ENCODE peak calls at places on chromosomes 7 and 10, in eight cellular contexts. P, D, C, R, O, M, N and K are unnamed samples.

GRCh38 chr10:103845983-103846382 is 9.4 kb downstream of the SH3PXD2A start:
- DNase-seq in R (no peak), M (no peak), P (peak; percentile 70), D (no peak), O (no peak), C (no peak), N (no peak), K (peak; percentile 31)

GRCh38 chr10:88227342-88228018 is 355.6 kb downstream of the RNLS start:
- DNase-seq in M (peak; percentile 48), N (peak; percentile 28), R (peak; percentile 92), D (no peak), P (no peak), O (no peak), C (peak; percentile 22), K (no peak)

GRCh38 chr7:123797673-123798526 is 47.1 kb upstream of the HYAL4 start:
- DNase-seq in N (peak; percentile 94), M (no peak), D (no peak), P (peak; percentile 17), C (no peak), O (no peak), R (peak; percentile 59), K (no peak)

GRCh38 chr10:129626801-129627434 is 159.9 kb downstream of the MGMT start:
- DNase-seq in P (no peak), R (no peak), D (no peak), M (no peak), C (no peak), N (no peak), O (peak; percentile 33), K (no peak)

GRCh38 chr7:2157473-2158279 is 75.1 kb downstream of the MAD1L1 start:
- DNase-seq in D (peak; percentile 69), M (peak; percentile 69), C (no peak), P (peak; percentile 38), R (peak; percentile 85), N (peak; percentile 98), O (no peak), K (no peak)

GRCh38 chr10:86946215-86947170 is 10.9 kb downstream of the MMRN2 start:
- DNase-seq in O (peak; percentile 72), P (no peak), C (peak; percentile 50), N (no peak), R (no peak), M (no peak), D (no peak), K (no peak)

GRCh38 chr7:68943786-68944185 is 654.5 kb upstream of the AUTS2 start:
- DNase-seq in D (no peak), M (no peak), R (no peak), N (no peak), O (no peak), P (no peak), C (no peak), K (no peak)

GRCh38 chr7:128908750-128909385 is 1.6 kb downstream of the KCP start:
- DNase-seq in D (no peak), N (no peak), M (no peak), P (no peak), O (peak; percentile 65), R (no peak), C (no peak), K (no peak)

GRCh38 chr10:95273393-95274312 is 17.1 kb downstream of the PDLIM1 start:
- DNase-seq in O (no peak), R (peak; percentile 82), C (no peak), P (no peak), D (no peak), N (peak; percentile 81), M (no peak), K (no peak)

GRCh38 chr7:43668035-43668434 is 61.3 kb downstream of the COA1 start:
- DNase-seq in O (no peak), M (no peak), R (no peak), D (no peak), P (no peak), C (no peak), N (no peak), K (no peak)

GRCh38 chr10:131657985-131658330 is 242.8 kb upstream of the PPP2R2D start:
- DNase-seq in M (no peak), P (no peak), N (no peak), D (no peak), C (no peak), O (no peak), R (no peak), K (no peak)

GRCh38 chr10:101215397-101216206 is 13.7 kb downstream of the LBX1 start:
- DNase-seq in P (no peak), M (no peak), O (no peak), C (no peak), N (no peak), R (no peak), D (no peak), K (no peak)

GRCh38 chr7:136102881-136103280 is 125.7 kb upstream of the MTPN start:
- DNase-seq in R (no peak), N (no peak), P (no peak), M (no peak), D (no peak), C (no peak), O (no peak), K (no peak)

GRCh38 chr7:112509390-112509789 is 28.6 kb downstream of the LSMEM1 start:
- DNase-seq in R (no peak), O (no peak), N (no peak), D (no peak), M (no peak), C (no peak), P (no peak), K (no peak)

GRCh38 chr10:132580157-132580556 is 42.6 kb downstream of the INPP5A start:
- DNase-seq in C (no peak), N (no peak), P (no peak), M (no peak), O (no peak), D (no peak), R (no peak), K (no peak)

GRCh38 chr7:36630112-36630650 is 94.1 kb downstream of the AOAH start:
- DNase-seq in M (no peak), C (no peak), P (no peak), D (no peak), O (no peak), N (no peak), R (no peak), K (no peak)

GRCh38 chr7:36623247-36623646 is 101.0 kb downstream of the AOAH start:
- DNase-seq in O (no peak), P (no peak), N (no peak), R (no peak), D (no peak), C (no peak), M (no peak), K (no peak)

GRCh38 chr7:36620166-36620708 is 104.1 kb downstream of the AOAH start:
- DNase-seq in N (no peak), R (no peak), C (no peak), D (no peak), P (no peak), O (no peak), M (no peak), K (no peak)

GRCh38 chr7:36627836-36628235 is 96.5 kb downstream of the AOAH start:
- DNase-seq in C (no peak), M (no peak), O (no peak), R (no peak), N (no peak), D (no peak), P (no peak), K (no peak)

GRCh38 chr7:36625247-36625646 is 99.0 kb downstream of the AOAH start:
- DNase-seq in R (no peak), C (no peak), O (no peak), N (no peak), D (no peak), P (no peak), M (no peak), K (no peak)
- H3K27ac ChIP-seq in R (no peak overlapping the region), C (no peak overlapping the region), O (no peak overlapping the region), N (no peak overlapping the region), D (no peak overlapping the region), P (no peak overlapping the region), M (no peak overlapping the region), K (no peak overlapping the region)

GRCh38 chr10:11034762-11035161 is 17.1 kb downstream of the CELF2 start:
- DNase-seq in O (no peak), D (no peak), C (no peak), M (no peak), R (no peak), P (no peak), N (no peak), K (no peak)

GRCh38 chr10:11042375-11042774 is 24.7 kb downstream of the CELF2 start:
- DNase-seq in N (peak; percentile 6), O (no peak), C (no peak), P (no peak), R (peak; percentile 53), D (no peak), M (no peak), K (no peak)

GRCh38 chr10:11035318-11035920 is 17.7 kb downstream of the CELF2 start:
- DNase-seq in O (no peak), R (peak; percentile 89), N (peak; percentile 80), M (no peak), P (no peak), C (no peak), D (no peak), K (no peak)

GRCh38 chr10:11036424-11037011 is 18.8 kb downstream of the CELF2 start:
- DNase-seq in D (no peak), N (peak; percentile 29), R (peak; percentile 83), O (no peak), P (no peak), C (peak; percentile 55), M (peak; percentile 74), K (no peak)
- TF ChIP-seq CTCF in D (peak; percentile 49), N (peak; percentile 71), R (peak; percentile 76), O (no peak), P (peak; percentile 73), C (peak; percentile 64), M (peak; percentile 54), K (no peak)

GRCh38 chr7:159016591-159016990 is 128.1 kb downstream of the VIPR2 start:
- DNase-seq in C (no peak), D (no peak), M (no peak), R (no peak), P (no peak), O (no peak), N (no peak), K (no peak)

GRCh38 chr7:159013825-159014289 is 130.8 kb downstream of the VIPR2 start:
- DNase-seq in N (no peak), P (no peak), C (no peak), R (no peak), M (no peak), D (no peak), O (no peak), K (no peak)

GRCh38 chr7:159014297-159015062 is 130.2 kb downstream of the VIPR2 start:
- DNase-seq in P (no peak), R (no peak), O (no peak), N (no peak), D (no peak), C (no peak), M (no peak), K (no peak)

GRCh38 chr7:159015894-159016410 is 128.7 kb downstream of the VIPR2 start:
- DNase-seq in O (no peak), C (no peak), M (no peak), P (no peak), R (no peak), N (no peak), D (no peak), K (no peak)

GRCh38 chr7:159015081-159015893 is 129.4 kb downstream of the VIPR2 start:
- DNase-seq in R (peak; percentile 5), D (peak; percentile 68), O (peak; percentile 94), N (no peak), C (no peak), M (peak; percentile 76), P (no peak), K (no peak)
- H3K27ac ChIP-seq in R (no peak overlapping the region), D (no peak overlapping the region), O (peak overlapping the region; percentile 95), N (no peak overlapping the region), C (no peak overlapping the region), M (peak overlapping the region; percentile 59), P (no peak overlapping the region), K (no peak overlapping the region)

GRCh38 chr7:91031757-91032156 is 232.5 kb upstream of the FZD1 start:
- DNase-seq in P (no peak), C (no peak), R (no peak), N (no peak), O (no peak), M (no peak), D (no peak), K (no peak)
- TF ChIP-seq CTCF in P (no peak), C (no peak), R (no peak), N (no peak), O (no peak), M (no peak), D (no peak), K (no peak)